ENCODE peak calls at places on chromosomes 1 and 21, in eight cellular contexts. One of them, this sample, is unnamed.

GRCh38 chr1:59617418-59617817 is 197.3 kb upstream of the HOOK1 start:
- DNase-seq in fibroblast of mammary gland: no peak
- DNase-seq in upper lobe of left lung: no peak
- DNase-seq in AG10803: no peak
- DNase-seq in A549: no peak
- DNase-seq in dorsolateral prefrontal cortex: no peak
- DNase-seq in pancreas: no peak
- DNase-seq in breast epithelium: no peak
- DNase-seq in this sample: no peak

GRCh38 chr1:240804475-240804874 is 192.5 kb upstream of the GREM2 start:
- DNase-seq in breast epithelium: no peak
- DNase-seq in upper lobe of left lung: no peak
- DNase-seq in fibroblast of mammary gland: no peak
- DNase-seq in pancreas: no peak
- DNase-seq in dorsolateral prefrontal cortex: no peak
- DNase-seq in A549: no peak
- DNase-seq in AG10803: peak
- DNase-seq in this sample: no peak

GRCh38 chr1:224503161-224504118 is 68.8 kb upstream of the WDR26 start:
- DNase-seq in AG10803: peak
- DNase-seq in dorsolateral prefrontal cortex: peak
- DNase-seq in pancreas: peak
- DNase-seq in breast epithelium: peak
- DNase-seq in A549: peak
- DNase-seq in upper lobe of left lung: peak
- DNase-seq in fibroblast of mammary gland: peak
- DNase-seq in this sample: no peak

GRCh38 chr1:18448889-18449288 is 31.8 kb upstream of the KLHDC7A start:
- DNase-seq in upper lobe of left lung: no peak
- DNase-seq in A549: no peak
- DNase-seq in AG10803: no peak
- DNase-seq in fibroblast of mammary gland: no peak
- DNase-seq in breast epithelium: no peak
- DNase-seq in pancreas: no peak
- DNase-seq in dorsolateral prefrontal cortex: no peak
- DNase-seq in this sample: no peak

GRCh38 chr1:169360415-169360814 is 7.2 kb downstream of the NME7 start:
- DNase-seq in A549: no peak
- DNase-seq in dorsolateral prefrontal cortex: no peak
- DNase-seq in upper lobe of left lung: no peak
- DNase-seq in fibroblast of mammary gland: no peak
- DNase-seq in breast epithelium: no peak
- DNase-seq in AG10803: no peak
- DNase-seq in pancreas: no peak
- DNase-seq in this sample: no peak

GRCh38 chr1:4801192-4801924 is 146.9 kb downstream of the AJAP1 start:
- DNase-seq in A549: no peak
- DNase-seq in AG10803: peak
- DNase-seq in breast epithelium: no peak
- DNase-seq in dorsolateral prefrontal cortex: peak
- DNase-seq in pancreas: peak
- DNase-seq in fibroblast of mammary gland: peak
- DNase-seq in upper lobe of left lung: no peak
- DNase-seq in this sample: no peak

GRCh38 chr1:85864727-85865126 is 156.5 kb upstream of the ZNHIT6 start:
- DNase-seq in AG10803: no peak
- DNase-seq in dorsolateral prefrontal cortex: no peak
- DNase-seq in A549: no peak
- DNase-seq in fibroblast of mammary gland: no peak
- DNase-seq in pancreas: no peak
- DNase-seq in breast epithelium: no peak
- DNase-seq in upper lobe of left lung: no peak
- DNase-seq in this sample: no peak

GRCh38 chr1:231045318-231045717 is 5.3 kb upstream of the FAM89A start:
- DNase-seq in fibroblast of mammary gland: no peak
- DNase-seq in upper lobe of left lung: no peak
- DNase-seq in dorsolateral prefrontal cortex: no peak
- DNase-seq in A549: no peak
- DNase-seq in AG10803: no peak
- DNase-seq in breast epithelium: no peak
- DNase-seq in pancreas: no peak
- DNase-seq in this sample: no peak

GRCh38 chr1:56433056-56433577 is 146.2 kb downstream of the PLPP3 start:
- DNase-seq in dorsolateral prefrontal cortex: no peak
- DNase-seq in pancreas: no peak
- DNase-seq in AG10803: no peak
- DNase-seq in A549: no peak
- DNase-seq in breast epithelium: no peak
- DNase-seq in upper lobe of left lung: no peak
- DNase-seq in fibroblast of mammary gland: no peak
- DNase-seq in this sample: no peak

GRCh38 chr1:44406761-44407429 is 1.8 kb downstream of the RNF220 start:
- DNase-seq in AG10803: no peak
- DNase-seq in pancreas: no peak
- DNase-seq in dorsolateral prefrontal cortex: no peak
- DNase-seq in breast epithelium: no peak
- DNase-seq in fibroblast of mammary gland: no peak
- DNase-seq in upper lobe of left lung: peak
- DNase-seq in A549: no peak
- DNase-seq in this sample: no peak

GRCh38 chr21:39660191-39660590 is 47.5 kb downstream of the B3GALT5 start:
- DNase-seq in breast epithelium: no peak
- DNase-seq in dorsolateral prefrontal cortex: no peak
- DNase-seq in pancreas: peak
- DNase-seq in AG10803: peak
- DNase-seq in upper lobe of left lung: no peak
- DNase-seq in fibroblast of mammary gland: peak
- DNase-seq in A549: no peak
- DNase-seq in this sample: no peak

GRCh38 chr1:2240251-2241156 is 12.4 kb downstream of the SKI start:
- DNase-seq in breast epithelium: peak
- DNase-seq in fibroblast of mammary gland: peak
- DNase-seq in dorsolateral prefrontal cortex: no peak
- DNase-seq in AG10803: peak
- DNase-seq in A549: no peak
- DNase-seq in upper lobe of left lung: peak
- DNase-seq in pancreas: peak
- DNase-seq in this sample: no peak

GRCh38 chr1:2644171-2644570 is 11.4 kb upstream of the MMEL1 start:
- DNase-seq in A549: no peak
- DNase-seq in fibroblast of mammary gland: no peak
- DNase-seq in dorsolateral prefrontal cortex: peak
- DNase-seq in upper lobe of left lung: no peak
- DNase-seq in AG10803: no peak
- DNase-seq in pancreas: no peak
- DNase-seq in breast epithelium: peak
- DNase-seq in this sample: no peak

GRCh38 chr1:29800522-29800956 is 564.2 kb downstream of the PTPRU start:
- DNase-seq in dorsolateral prefrontal cortex: no peak
- DNase-seq in A549: no peak
- DNase-seq in upper lobe of left lung: no peak
- DNase-seq in fibroblast of mammary gland: no peak
- DNase-seq in breast epithelium: no peak
- DNase-seq in pancreas: no peak
- DNase-seq in AG10803: no peak
- DNase-seq in this sample: no peak

GRCh38 chr1:243325305-243325890 is 69.6 kb downstream of the SDCCAG8 start:
- DNase-seq in pancreas: no peak
- DNase-seq in A549: peak
- DNase-seq in dorsolateral prefrontal cortex: no peak
- DNase-seq in upper lobe of left lung: no peak
- DNase-seq in AG10803: peak
- DNase-seq in breast epithelium: no peak
- DNase-seq in fibroblast of mammary gland: peak
- DNase-seq in this sample: no peak

GRCh38 chr1:65265296-65266271 is 43.8 kb upstream of the DNAJC6 start:
- DNase-seq in breast epithelium: no peak
- DNase-seq in fibroblast of mammary gland: peak
- DNase-seq in A549: no peak
- DNase-seq in pancreas: peak
- DNase-seq in AG10803: peak
- DNase-seq in dorsolateral prefrontal cortex: peak
- DNase-seq in upper lobe of left lung: no peak
- DNase-seq in this sample: no peak

GRCh38 chr1:36109041-36109679 is 15.9 kb downstream of the COL8A2 start:
- DNase-seq in A549: no peak
- DNase-seq in pancreas: no peak
- DNase-seq in upper lobe of left lung: no peak
- DNase-seq in dorsolateral prefrontal cortex: no peak
- DNase-seq in AG10803: peak
- DNase-seq in fibroblast of mammary gland: peak
- DNase-seq in breast epithelium: no peak
- DNase-seq in this sample: no peak

GRCh38 chr1:178543291-178543609 is 30.3 kb downstream of the TEX35 start:
- DNase-seq in pancreas: no peak
- DNase-seq in dorsolateral prefrontal cortex: no peak
- DNase-seq in upper lobe of left lung: no peak
- DNase-seq in A549: peak
- DNase-seq in breast epithelium: no peak
- DNase-seq in fibroblast of mammary gland: no peak
- DNase-seq in AG10803: no peak
- DNase-seq in this sample: no peak

GRCh38 chr1:224333309-224333926 is 3.4 kb upstream of the NVL start:
- DNase-seq in upper lobe of left lung: no peak
- DNase-seq in breast epithelium: no peak
- DNase-seq in AG10803: peak
- DNase-seq in fibroblast of mammary gland: peak
- DNase-seq in dorsolateral prefrontal cortex: no peak
- DNase-seq in pancreas: no peak
- DNase-seq in A549: no peak
- DNase-seq in this sample: no peak

GRCh38 chr1:8989821-8990220 is 36.4 kb downstream of the SLC2A7 start:
- DNase-seq in upper lobe of left lung: no peak
- DNase-seq in fibroblast of mammary gland: no peak
- DNase-seq in dorsolateral prefrontal cortex: no peak
- DNase-seq in breast epithelium: no peak
- DNase-seq in pancreas: no peak
- DNase-seq in AG10803: no peak
- DNase-seq in A549: no peak
- DNase-seq in this sample: no peak

GRCh38 chr1:8988618-8988967 is 37.6 kb downstream of the SLC2A7 start:
- DNase-seq in fibroblast of mammary gland: no peak
- DNase-seq in pancreas: no peak
- DNase-seq in A549: no peak
- DNase-seq in AG10803: no peak
- DNase-seq in upper lobe of left lung: no peak
- DNase-seq in dorsolateral prefrontal cortex: no peak
- DNase-seq in breast epithelium: no peak
- DNase-seq in this sample: no peak

GRCh38 chr1:8989061-8989460 is 37.2 kb downstream of the SLC2A7 start:
- DNase-seq in A549: no peak
- DNase-seq in fibroblast of mammary gland: no peak
- DNase-seq in AG10803: no peak
- DNase-seq in upper lobe of left lung: no peak
- DNase-seq in breast epithelium: no peak
- DNase-seq in dorsolateral prefrontal cortex: no peak
- DNase-seq in pancreas: no peak
- DNase-seq in this sample: no peak

GRCh38 chr1:8987881-8988617 is 38.2 kb downstream of the SLC2A7 start:
- DNase-seq in upper lobe of left lung: peak
- DNase-seq in fibroblast of mammary gland: peak
- DNase-seq in pancreas: peak
- DNase-seq in breast epithelium: no peak
- DNase-seq in dorsolateral prefrontal cortex: peak
- DNase-seq in AG10803: peak
- DNase-seq in A549: peak
- DNase-seq in this sample: peak

GRCh38 chr1:8992936-8993687 is 33.1 kb downstream of the SLC2A7 start:
- DNase-seq in AG10803: no peak
- DNase-seq in dorsolateral prefrontal cortex: no peak
- DNase-seq in A549: no peak
- DNase-seq in breast epithelium: no peak
- DNase-seq in upper lobe of left lung: no peak
- DNase-seq in pancreas: no peak
- DNase-seq in fibroblast of mammary gland: no peak
- DNase-seq in this sample: no peak
- TF ChIP-seq CTCF in AG10803: peak
- TF ChIP-seq CTCF in dorsolateral prefrontal cortex: no peak
- TF ChIP-seq CTCF in A549: no peak
- TF ChIP-seq CTCF in breast epithelium: no peak
- TF ChIP-seq CTCF in upper lobe of left lung: no peak
- TF ChIP-seq CTCF in pancreas: no peak
- TF ChIP-seq CTCF in fibroblast of mammary gland: peak
- TF ChIP-seq CTCF in this sample: no peak

DNA sequence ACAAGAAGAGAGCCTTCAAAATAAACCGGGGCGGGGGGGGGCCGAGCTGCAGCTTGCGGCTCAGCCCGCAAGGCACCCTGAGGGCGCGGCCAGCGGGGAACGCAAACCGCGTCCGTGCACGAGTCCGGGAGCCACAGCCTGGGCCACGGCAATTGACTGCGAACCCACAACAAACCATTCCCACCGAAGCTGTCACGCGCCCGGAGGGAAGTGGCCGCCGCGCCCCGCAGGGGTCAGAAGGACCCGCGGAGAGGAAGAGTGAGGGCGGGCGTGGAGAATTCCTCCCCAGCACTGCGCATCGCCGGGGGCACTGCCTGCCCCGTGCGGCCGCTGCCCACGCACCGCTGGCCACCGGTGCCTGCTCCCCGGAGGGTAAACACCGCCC is 628 bp downstream of the TGFBR3 start:
- DNase-seq in upper lobe of left lung: peak
- DNase-seq in dorsolateral prefrontal cortex: no peak
- DNase-seq in A549: no peak
- DNase-seq in AG10803: peak
- DNase-seq in pancreas: no peak
- DNase-seq in fibroblast of mammary gland: peak
- DNase-seq in breast epithelium: no peak
- DNase-seq in this sample: peak
- TF ChIP-seq CTCF in upper lobe of left lung: no peak
- TF ChIP-seq CTCF in dorsolateral prefrontal cortex: no peak
- TF ChIP-seq CTCF in A549: no peak
- TF ChIP-seq CTCF in AG10803: no peak
- TF ChIP-seq CTCF in pancreas: no peak
- TF ChIP-seq CTCF in fibroblast of mammary gland: no peak
- TF ChIP-seq CTCF in breast epithelium: no peak
- TF ChIP-seq CTCF in this sample: no peak

DNA sequence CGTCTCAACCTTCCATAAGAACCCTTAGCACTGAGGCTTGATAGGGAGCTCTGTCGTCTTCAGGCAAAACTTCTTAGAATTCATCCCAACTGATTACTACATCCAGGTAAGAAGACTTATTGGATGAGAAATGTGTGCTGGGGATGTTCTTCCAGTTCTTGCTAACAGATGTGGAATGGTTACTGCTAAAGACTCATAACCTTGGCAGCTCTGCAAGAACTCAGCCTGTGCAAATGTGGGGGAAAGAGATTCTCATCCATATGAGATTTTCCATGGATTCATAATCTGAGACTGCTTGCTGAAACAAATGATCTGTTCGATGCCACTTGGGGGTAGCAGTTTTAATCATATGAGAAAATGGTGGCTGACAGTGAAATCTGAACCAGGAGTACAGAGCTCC is 48.2 kb downstream of the NTPCR start:
- DNase-seq in pancreas: no peak
- DNase-seq in dorsolateral prefrontal cortex: no peak
- DNase-seq in fibroblast of mammary gland: peak
- DNase-seq in AG10803: peak
- DNase-seq in A549: no peak
- DNase-seq in upper lobe of left lung: no peak
- DNase-seq in breast epithelium: no peak
- DNase-seq in this sample: no peak
- TF ChIP-seq CTCF in pancreas: no peak
- TF ChIP-seq CTCF in dorsolateral prefrontal cortex: no peak
- TF ChIP-seq CTCF in fibroblast of mammary gland: no peak
- TF ChIP-seq CTCF in AG10803: no peak
- TF ChIP-seq CTCF in A549: no peak
- TF ChIP-seq CTCF in upper lobe of left lung: no peak
- TF ChIP-seq CTCF in breast epithelium: no peak
- TF ChIP-seq CTCF in this sample: no peak

GRCh38 chr21:28742527-28742926 is 250.2 kb downstream of the LTN1 start:
- DNase-seq in dorsolateral prefrontal cortex: no peak
- DNase-seq in upper lobe of left lung: no peak
- DNase-seq in breast epithelium: no peak
- DNase-seq in A549: no peak
- DNase-seq in AG10803: peak
- DNase-seq in pancreas: no peak
- DNase-seq in fibroblast of mammary gland: peak
- DNase-seq in this sample: no peak
- TF ChIP-seq CTCF in dorsolateral prefrontal cortex: peak
- TF ChIP-seq CTCF in upper lobe of left lung: no peak
- TF ChIP-seq CTCF in breast epithelium: no peak
- TF ChIP-seq CTCF in A549: no peak
- TF ChIP-seq CTCF in AG10803: peak
- TF ChIP-seq CTCF in pancreas: no peak
- TF ChIP-seq CTCF in fibroblast of mammary gland: peak
- TF ChIP-seq CTCF in this sample: no peak